ENCODE peak calls at places on chromosome 21, in nine cellular contexts. One of them, this sample, is unnamed.

GRCh38 chr21:43645414-43645891 is 13.8 kb downstream of the HSF2BP start:
- DNase-seq in H9: peak
- DNase-seq in endothelial cell of umbilical vein: peak
- DNase-seq in hepatocyte: peak
- DNase-seq in fibroblast of lung: peak
- DNase-seq in neural progenitor cell: peak
- DNase-seq in IMR-90: peak
- DNase-seq in PC-3: peak
- DNase-seq in GM23338: peak
- DNase-seq in this sample: peak

GRCh38 chr21:39837861-39838359 is 29.3 kb upstream of the PCP4 start:
- DNase-seq in fibroblast of lung: no peak
- DNase-seq in neural progenitor cell: no peak
- DNase-seq in PC-3: no peak
- DNase-seq in endothelial cell of umbilical vein: no peak
- DNase-seq in hepatocyte: peak
- DNase-seq in H9: no peak
- DNase-seq in GM23338: no peak
- DNase-seq in IMR-90: no peak
- DNase-seq in this sample: no peak

GRCh38 chr21:39525129-39525528 is 73.4 kb downstream of the SH3BGR start:
- DNase-seq in PC-3: no peak
- DNase-seq in neural progenitor cell: no peak
- DNase-seq in GM23338: no peak
- DNase-seq in fibroblast of lung: no peak
- DNase-seq in hepatocyte: no peak
- DNase-seq in endothelial cell of umbilical vein: no peak
- DNase-seq in IMR-90: no peak
- DNase-seq in H9: no peak
- DNase-seq in this sample: no peak

GRCh38 chr21:29175408-29176147 is 45.1 kb downstream of the MAP3K7CL start:
- DNase-seq in H9: no peak
- DNase-seq in neural progenitor cell: no peak
- DNase-seq in hepatocyte: peak
- DNase-seq in endothelial cell of umbilical vein: peak
- DNase-seq in PC-3: peak
- DNase-seq in GM23338: no peak
- DNase-seq in IMR-90: peak
- DNase-seq in fibroblast of lung: no peak
- DNase-seq in this sample: no peak

GRCh38 chr21:45322960-45323461 is 35.3 kb upstream of the POFUT2 start:
- DNase-seq in PC-3: no peak
- DNase-seq in H9: peak
- DNase-seq in hepatocyte: no peak
- DNase-seq in GM23338: no peak
- DNase-seq in endothelial cell of umbilical vein: no peak
- DNase-seq in neural progenitor cell: peak
- DNase-seq in IMR-90: no peak
- DNase-seq in fibroblast of lung: no peak
- DNase-seq in this sample: no peak

GRCh38 chr21:41758550-41758949 is 8.3 kb downstream of the RIPK4 start:
- DNase-seq in PC-3: peak
- DNase-seq in hepatocyte: no peak
- DNase-seq in endothelial cell of umbilical vein: no peak
- DNase-seq in H9: no peak
- DNase-seq in fibroblast of lung: no peak
- DNase-seq in IMR-90: no peak
- DNase-seq in neural progenitor cell: no peak
- DNase-seq in GM23338: no peak
- DNase-seq in this sample: no peak

GRCh38 chr21:15631342-15631741 is 98.4 kb upstream of the USP25 start:
- DNase-seq in PC-3: peak
- DNase-seq in neural progenitor cell: no peak
- DNase-seq in hepatocyte: peak
- DNase-seq in endothelial cell of umbilical vein: peak
- DNase-seq in IMR-90: peak
- DNase-seq in H9: no peak
- DNase-seq in GM23338: no peak
- DNase-seq in fibroblast of lung: peak
- DNase-seq in this sample: peak

GRCh38 chr21:46054447-46054846 is 43.5 kb upstream of the COL6A2 start:
- DNase-seq in H9: peak
- DNase-seq in neural progenitor cell: peak
- DNase-seq in IMR-90: peak
- DNase-seq in hepatocyte: no peak
- DNase-seq in PC-3: no peak
- DNase-seq in GM23338: peak
- DNase-seq in endothelial cell of umbilical vein: no peak
- DNase-seq in fibroblast of lung: peak
- DNase-seq in this sample: peak

GRCh38 chr21:25456672-25457071 is 150.6 kb downstream of the MRPL39 start:
- DNase-seq in neural progenitor cell: no peak
- DNase-seq in IMR-90: peak
- DNase-seq in PC-3: peak
- DNase-seq in GM23338: no peak
- DNase-seq in hepatocyte: no peak
- DNase-seq in H9: no peak
- DNase-seq in endothelial cell of umbilical vein: peak
- DNase-seq in fibroblast of lung: peak
- DNase-seq in this sample: peak

DNA sequence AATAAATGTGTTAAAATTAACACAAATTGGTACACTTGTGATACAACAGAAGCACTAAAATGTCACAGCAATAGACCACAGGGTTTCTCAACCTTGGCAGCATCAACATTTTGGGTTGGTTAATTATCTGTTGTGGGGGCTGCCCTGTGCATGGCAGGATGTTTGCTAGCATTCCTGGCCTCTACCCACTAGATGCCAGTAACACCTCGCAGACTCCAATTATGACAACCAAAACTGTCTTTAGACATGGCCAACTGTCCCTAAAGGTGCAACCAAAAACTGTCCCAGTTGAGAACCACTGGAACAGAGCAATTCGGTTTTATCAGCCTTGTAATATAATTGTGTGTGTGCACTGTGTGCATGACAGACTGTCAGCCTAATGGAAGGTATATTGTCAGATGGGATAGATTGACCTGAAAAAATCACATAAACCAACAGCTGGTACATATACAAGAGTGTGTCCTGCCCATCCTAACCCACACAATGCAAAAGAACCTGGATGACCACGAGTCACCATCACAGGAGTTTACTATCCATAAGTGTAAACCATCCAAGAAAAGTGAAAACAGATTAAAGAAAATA is 13.5 kb upstream of the ERG start:
- DNase-seq in PC-3: peak
- DNase-seq in fibroblast of lung: no peak
- DNase-seq in neural progenitor cell: no peak
- DNase-seq in GM23338: no peak
- DNase-seq in hepatocyte: no peak
- DNase-seq in IMR-90: no peak
- DNase-seq in endothelial cell of umbilical vein: no peak
- DNase-seq in H9: no peak
- DNase-seq in this sample: no peak
- TF ChIP-seq CTCF in PC-3: peak
- TF ChIP-seq CTCF in fibroblast of lung: no peak
- TF ChIP-seq CTCF in neural progenitor cell: no peak
- TF ChIP-seq CTCF in GM23338: no peak
- TF ChIP-seq CTCF in hepatocyte: no peak
- TF ChIP-seq CTCF in IMR-90: no peak
- TF ChIP-seq CTCF in endothelial cell of umbilical vein: no peak
- TF ChIP-seq CTCF in H9: peak
- TF ChIP-seq CTCF in this sample: no peak

GRCh38 chr21:18244721-18245486 is at the start of gene CHODL:
- DNase-seq in neural progenitor cell: peak
- DNase-seq in fibroblast of lung: peak
- DNase-seq in endothelial cell of umbilical vein: no peak
- DNase-seq in GM23338: peak
- DNase-seq in H9: peak
- DNase-seq in PC-3: no peak
- DNase-seq in IMR-90: no peak
- DNase-seq in hepatocyte: peak
- DNase-seq in this sample: no peak
- H2AFZ ChIP-seq in neural progenitor cell: peak
- H2AFZ ChIP-seq in fibroblast of lung: no peak
- H2AFZ ChIP-seq in endothelial cell of umbilical vein: peak
- H2AFZ ChIP-seq in GM23338: peak
- H2AFZ ChIP-seq in H9: no peak
- H2AFZ ChIP-seq in PC-3: no peak
- H2AFZ ChIP-seq in IMR-90: no peak
- H2AFZ ChIP-seq in hepatocyte: peak
- H2AFZ ChIP-seq in this sample: peak

GRCh38 chr21:21051109-21052055 is 53.2 kb downstream of the NCAM2 start:
- DNase-seq in PC-3: no peak
- DNase-seq in hepatocyte: no peak
- DNase-seq in endothelial cell of umbilical vein: no peak
- DNase-seq in neural progenitor cell: no peak
- DNase-seq in GM23338: no peak
- DNase-seq in IMR-90: no peak
- DNase-seq in H9: no peak
- DNase-seq in fibroblast of lung: no peak
- DNase-seq in this sample: no peak
- TF ChIP-seq CTCF in PC-3: no peak
- TF ChIP-seq CTCF in hepatocyte: no peak
- TF ChIP-seq CTCF in endothelial cell of umbilical vein: no peak
- TF ChIP-seq CTCF in neural progenitor cell: no peak
- TF ChIP-seq CTCF in GM23338: no peak
- TF ChIP-seq CTCF in IMR-90: no peak
- TF ChIP-seq CTCF in H9: no peak
- TF ChIP-seq CTCF in fibroblast of lung: no peak
- TF ChIP-seq CTCF in this sample: no peak

GRCh38 chr21:37009740-37010341 is 3.3 kb downstream of the RIPPLY3 start:
- DNase-seq in H9: peak
- DNase-seq in PC-3: peak
- DNase-seq in fibroblast of lung: peak
- DNase-seq in endothelial cell of umbilical vein: peak
- DNase-seq in hepatocyte: peak
- DNase-seq in IMR-90: peak
- DNase-seq in neural progenitor cell: peak
- DNase-seq in GM23338: peak
- DNase-seq in this sample: peak
- H2AFZ ChIP-seq in H9: no peak
- H2AFZ ChIP-seq in PC-3: peak
- H2AFZ ChIP-seq in fibroblast of lung: peak
- H2AFZ ChIP-seq in endothelial cell of umbilical vein: peak
- H2AFZ ChIP-seq in hepatocyte: peak
- H2AFZ ChIP-seq in IMR-90: peak
- H2AFZ ChIP-seq in neural progenitor cell: peak
- H2AFZ ChIP-seq in GM23338: no peak
- H2AFZ ChIP-seq in this sample: peak

DNA sequence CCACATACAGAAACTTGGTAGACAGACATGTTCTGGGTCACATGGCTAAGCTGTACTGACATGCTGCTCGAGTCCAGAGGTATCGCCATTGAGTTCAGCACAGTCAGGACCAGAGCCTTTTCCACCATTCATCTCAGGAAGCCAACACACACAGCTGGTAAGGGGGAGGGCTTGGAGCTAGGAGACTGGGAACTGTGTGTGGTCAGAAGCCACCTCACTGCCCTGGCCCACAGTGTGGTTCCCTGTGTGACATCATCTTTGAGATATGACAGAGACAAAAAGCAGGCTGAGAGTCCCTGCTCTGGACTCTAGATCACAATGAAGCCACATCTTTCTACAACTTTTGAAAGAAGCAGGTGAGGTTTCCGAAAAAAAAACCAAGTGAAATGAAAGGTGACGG is 107.2 kb downstream of the SIM2 start:
- DNase-seq in hepatocyte: no peak
- DNase-seq in fibroblast of lung: peak
- DNase-seq in neural progenitor cell: no peak
- DNase-seq in GM23338: no peak
- DNase-seq in endothelial cell of umbilical vein: no peak
- DNase-seq in PC-3: no peak
- DNase-seq in IMR-90: peak
- DNase-seq in H9: no peak
- DNase-seq in this sample: peak
- TF ChIP-seq CTCF in hepatocyte: no peak
- TF ChIP-seq CTCF in fibroblast of lung: no peak
- TF ChIP-seq CTCF in neural progenitor cell: no peak
- TF ChIP-seq CTCF in GM23338: no peak
- TF ChIP-seq CTCF in endothelial cell of umbilical vein: no peak
- TF ChIP-seq CTCF in PC-3: no peak
- TF ChIP-seq CTCF in IMR-90: no peak
- TF ChIP-seq CTCF in H9: no peak
- TF ChIP-seq CTCF in this sample: no peak

DNA sequence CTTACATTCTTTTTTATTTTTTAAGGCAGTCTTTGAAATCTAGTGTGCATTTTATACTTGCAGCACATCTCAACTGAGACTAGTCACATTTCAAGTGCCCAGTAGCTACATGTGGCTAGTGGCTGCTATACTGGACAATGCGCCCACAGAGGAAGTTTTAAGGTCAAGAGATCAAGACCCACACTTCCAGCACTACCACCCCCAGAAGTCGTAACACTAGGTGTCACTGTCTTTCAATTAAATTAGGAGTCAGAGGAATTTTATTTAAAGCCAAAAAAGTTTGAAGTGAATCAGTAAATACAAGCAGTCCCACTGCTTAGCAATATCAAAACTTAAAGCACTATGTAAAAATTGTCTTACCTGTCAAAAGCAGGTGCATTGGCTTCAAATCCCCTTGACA is 39.9 kb downstream of the SYNJ1 start:
- DNase-seq in H9: no peak
- DNase-seq in fibroblast of lung: no peak
- DNase-seq in endothelial cell of umbilical vein: peak
- DNase-seq in GM23338: peak
- DNase-seq in neural progenitor cell: peak
- DNase-seq in hepatocyte: no peak
- DNase-seq in IMR-90: no peak
- DNase-seq in PC-3: no peak
- DNase-seq in this sample: no peak
- H2AFZ ChIP-seq in H9: no peak
- H2AFZ ChIP-seq in fibroblast of lung: no peak
- H2AFZ ChIP-seq in endothelial cell of umbilical vein: no peak
- H2AFZ ChIP-seq in GM23338: no peak
- H2AFZ ChIP-seq in neural progenitor cell: no peak
- H2AFZ ChIP-seq in hepatocyte: no peak
- H2AFZ ChIP-seq in IMR-90: no peak
- H2AFZ ChIP-seq in PC-3: no peak
- H2AFZ ChIP-seq in this sample: no peak